ENCODE peak calls at places on chromosomes 3 and 15, in nine cellular contexts. K, E, N, Q, H, U, L, B and G are unnamed samples.

GRCh38 chr3:49295489-49296058 is 18.5 kb upstream of the C3orf62 start:
- DNase-seq in K (no peak), E (no peak), N (peak), Q (peak), H (peak), U (no peak), L (peak), B (no peak), G (no peak)

GRCh38 chr3:45628746-45629145 is 34.2 kb downstream of the LIMD1 start:
- DNase-seq in K (no peak), E (no peak), N (no peak), Q (no peak), H (no peak), U (no peak), L (peak), B (no peak), G (no peak)

GRCh38 chr15:92011611-92012367 is 158.3 kb downstream of the SLCO3A1 start:
- DNase-seq in K (no peak), E (no peak), N (peak), Q (peak), H (no peak), U (peak), L (no peak), B (no peak), G (no peak)

GRCh38 chr3:99846472-99846871 is 28.8 kb downstream of the CMSS1 start:
- DNase-seq in K (no peak), E (no peak), N (peak), Q (no peak), H (peak), U (no peak), L (peak), B (no peak), G (peak)

GRCh38 chr3:29764603-29765254 is 483.9 kb downstream of the RBMS3 start:
- DNase-seq in K (no peak), E (no peak), N (peak), Q (no peak), H (peak), U (no peak), L (peak), B (no peak), G (no peak)

GRCh38 chr15:99310745-99311144 is 59.5 kb downstream of the LRRC28 start:
- DNase-seq in K (no peak), E (no peak), N (no peak), Q (no peak), H (no peak), U (no peak), L (no peak), B (no peak), G (no peak)

GRCh38 chr15:98968576-98968975 is 39.0 kb downstream of the PGPEP1L start:
- DNase-seq in K (no peak), E (no peak), N (no peak), Q (peak), H (no peak), U (no peak), L (no peak), B (no peak), G (peak)

GRCh38 chr15:67955256-67955655 is 98.9 kb upstream of the PIAS1 start:
- DNase-seq in K (no peak), E (no peak), N (no peak), Q (no peak), H (no peak), U (no peak), L (no peak), B (no peak), G (no peak)

GRCh38 chr3:52299815-52300611 is 12.4 kb downstream of the GLYCTK start:
- DNase-seq in K (no peak), E (no peak), N (peak), Q (peak), H (no peak), U (no peak), L (peak), B (no peak), G (peak)

GRCh38 chr3:28326458-28326926 is 22.0 kb upstream of the ZCWPW2 start:
- DNase-seq in K (peak), E (no peak), N (peak), Q (no peak), H (no peak), U (no peak), L (no peak), B (no peak), G (no peak)

GRCh38 chr15:43071451-43071850 is 34.4 kb downstream of the UBR1 start:
- DNase-seq in K (no peak), E (no peak), N (no peak), Q (no peak), H (no peak), U (no peak), L (no peak), B (no peak), G (no peak)

GRCh38 chr3:50256978-50257890 is 11.7 kb upstream of the SEMA3B start:
- DNase-seq in K (no peak), E (no peak), N (peak), Q (peak), H (no peak), U (peak), L (peak), B (no peak), G (peak)

GRCh38 chr15:64264511-64264910 is 91.5 kb downstream of the CSNK1G1 start:
- DNase-seq in K (no peak), E (no peak), N (no peak), Q (no peak), H (no peak), U (no peak), L (no peak), B (no peak), G (no peak)

GRCh38 chr3:194561306-194561974 is 71.8 kb downstream of the TMEM44 start:
- DNase-seq in K (no peak), E (no peak), N (peak), Q (no peak), H (peak), U (no peak), L (peak), B (no peak), G (peak)

GRCh38 chr3:124832782-124833709 is 54.1 kb downstream of the ITGB5 start:
- DNase-seq in K (no peak), E (no peak), N (peak), Q (no peak), H (peak), U (no peak), L (peak), B (no peak), G (peak)

GRCh38 chr3:143170043-143170442 is 50.5 kb downstream of the CHST2 start:
- DNase-seq in K (no peak), E (no peak), N (no peak), Q (no peak), H (no peak), U (no peak), L (no peak), B (no peak), G (no peak)

GRCh38 chr3:111714305-111714704 is 119.2 kb upstream of the ZBED2 start:
- DNase-seq in K (no peak), E (no peak), N (peak), Q (peak), H (peak), U (no peak), L (peak), B (no peak), G (peak)

GRCh38 chr3:59809750-59810444 is 760.1 kb upstream of the CFAP20DC start:
- DNase-seq in K (peak), E (peak), N (peak), Q (peak), H (peak), U (no peak), L (peak), B (no peak), G (peak)

GRCh38 chr3:21528291-21528690 is 222.7 kb downstream of the ZNF385D start:
- DNase-seq in K (no peak), E (no peak), N (no peak), Q (no peak), H (no peak), U (no peak), L (no peak), B (no peak), G (no peak)

GRCh38 chr3:133404925-133405324 is 5.1 kb downstream of the BFSP2 start:
- DNase-seq in K (no peak), E (no peak), N (no peak), Q (peak), H (no peak), U (no peak), L (no peak), B (no peak), G (no peak)

GRCh38 chr3:129596194-129597086 is 10.0 kb downstream of the PLXND1 start:
- DNase-seq in K (no peak), E (no peak), N (peak), Q (peak), H (peak), U (no peak), L (peak), B (peak), G (peak)

GRCh38 chr15:57640935-57641682 is 49.4 kb downstream of the MYZAP start:
- DNase-seq in K (no peak), E (no peak), N (peak), Q (peak), H (peak), U (peak), L (peak), B (no peak), G (no peak)

GRCh38 chr3:12585970-12586369 is 29.1 kb downstream of the MKRN2 start:
- DNase-seq in K (peak), E (no peak), N (no peak), Q (no peak), H (no peak), U (no peak), L (no peak), B (no peak), G (no peak)

GRCh38 chr3:62562596-62562995 is 189.2 kb upstream of the FEZF2 start:
- DNase-seq in K (no peak), E (no peak), N (peak), Q (no peak), H (no peak), U (no peak), L (peak), B (no peak), G (no peak)

GRCh38 chr3:156495816-156496215 is 59.1 kb downstream of the SSR3 start:
- DNase-seq in K (no peak), E (no peak), N (no peak), Q (no peak), H (no peak), U (no peak), L (no peak), B (no peak), G (no peak)

GRCh38 chr3:108243243-108243642 is 21.0 kb upstream of the IFT57 start:
- DNase-seq in K (no peak), E (no peak), N (no peak), Q (no peak), H (no peak), U (no peak), L (no peak), B (no peak), G (no peak)

GRCh38 chr3:54045416-54045815 is 76.9 kb upstream of the CACNA2D3 start:
- DNase-seq in K (no peak), E (no peak), N (no peak), Q (no peak), H (no peak), U (no peak), L (peak), B (no peak), G (no peak)

GRCh38 chr3:72185549-72186484 is 400.9 kb upstream of the PROK2 start:
- DNase-seq in K (peak), E (no peak), N (peak), Q (no peak), H (peak), U (peak), L (peak), B (no peak), G (peak)

GRCh38 chr3:6644070-6644929 is 216.6 kb upstream of the GRM7 start:
- DNase-seq in K (peak), E (no peak), N (no peak), Q (no peak), H (no peak), U (no peak), L (no peak), B (no peak), G (no peak)